ENCODE peak calls at places on chromosomes 13 and 19, in four cellular contexts. L is neural progenitor cell, U is AG10803, W is AG04449. X is an unnamed sample.

GRCh38 chr19:7744871-7745270 is 2.5 kb downstream of the CD209 start:
- DNase-seq in L (no peak), U (no peak), W (no peak), X (no peak)

GRCh38 chr19:18294467-18294864 is 13.0 kb upstream of the JUND start:
- DNase-seq in U (no peak), W (no peak), L (peak), X (no peak)

GRCh38 chr19:38039966-38040365 is 133.0 kb downstream of the SIPA1L3 start:
- DNase-seq in U (peak), L (no peak), W (peak), X (no peak)

GRCh38 chr13:113854238-113855011 is 9.5 kb downstream of the GAS6 start:
- DNase-seq in W (no peak), U (peak), L (no peak), X (no peak)

GRCh38 chr19:49489601-49490167 is 2.3 kb downstream of the RPL13A start:
- DNase-seq in L (peak), U (no peak), W (no peak), X (no peak)

GRCh38 chr13:44575741-44576395 is at the start of gene TSC22D1:
- DNase-seq in L (peak), W (no peak), U (peak), X (no peak)

GRCh38 chr19:13082192-13083007 is 20.3 kb downstream of the LYL1 start:
- DNase-seq in U (peak), W (no peak), L (peak), X (no peak)

GRCh38 chr13:89380101-89380500 is 1708.9 kb downstream of the SLITRK5 start:
- DNase-seq in L (no peak), U (no peak), W (no peak), X (no peak)

GRCh38 chr13:40681341-40682051 is 15.1 kb upstream of the FOXO1 start:
- DNase-seq in U (no peak), W (no peak), L (no peak), X (no peak)

GRCh38 chr13:32036131-32036695 is 4.6 kb downstream of the FRY start:
- DNase-seq in W (no peak), L (no peak), U (no peak), X (no peak)

GRCh38 chr19:38375748-38376147 is 1.4 kb downstream of the PSMD8 start:
- DNase-seq in U (peak), W (no peak), L (peak), X (no peak)

GRCh38 chr19:51448011-51448744 is 10.1 kb downstream of the SIGLEC8 start:
- DNase-seq in U (no peak), W (no peak), L (no peak), X (no peak)

GRCh38 chr19:35513231-35513974 is at the start of gene DMKN:
- DNase-seq in W (no peak), U (peak), L (no peak), X (no peak)

GRCh38 chr13:45879666-45880065 is 28.1 kb upstream of the SIAH3 start:
- DNase-seq in U (no peak), L (peak), W (no peak), X (no peak)

GRCh38 chr13:49814551-49815270 is 22.2 kb upstream of the KPNA3 start:
- DNase-seq in U (no peak), W (no peak), L (no peak), X (no peak)

GRCh38 chr19:28606269-28607032 is 606.5 kb downstream of the UQCRFS1 start:
- DNase-seq in L (no peak), W (no peak), U (no peak), X (no peak)

GRCh38 chr19:45676851-45677263 is 8.8 kb downstream of the GIPR start:
- DNase-seq in W (no peak), L (no peak), U (no peak), X (no peak)

GRCh38 chr19:39347332-39348227 is 5.4 kb downstream of the SAMD4B start:
- DNase-seq in U (no peak), L (no peak), W (no peak), X (no peak)

GRCh38 chr13:83881917-83882625 is at the start of gene SLITRK1:
- DNase-seq in L (peak), W (no peak), U (peak), X (no peak)

GRCh38 chr19:18135712-18136584 is 17.0 kb upstream of the PIK3R2 start:
- DNase-seq in L (no peak), U (no peak), W (no peak), X (no peak)

GRCh38 chr13:81738364-81738763 is 1397.4 kb upstream of the SPRY2 start:
- DNase-seq in W (no peak), U (no peak), L (no peak), X (no peak)

GRCh38 chr13:29758591-29759114 is 91.8 kb downstream of the UBL3 start:
- DNase-seq in L (no peak), W (no peak), U (no peak), X (peak)

GRCh38 chr13:35712907-35713685 is 236.6 kb upstream of the MAB21L1 start:
- DNase-seq in W (peak), L (no peak), U (peak), X (no peak)
- H3K4me3 ChIP-seq in W (no peak), L (no peak), U (no peak), X (no peak)

GRCh38 chr19:22427587-22428298 is 5.6 kb upstream of the ZNF98 start:
- DNase-seq in W (no peak), U (no peak), L (no peak), X (no peak)
- TF ChIP-seq CTCF in W (no peak), U (no peak), L (no peak), X (no peak)

DNA sequence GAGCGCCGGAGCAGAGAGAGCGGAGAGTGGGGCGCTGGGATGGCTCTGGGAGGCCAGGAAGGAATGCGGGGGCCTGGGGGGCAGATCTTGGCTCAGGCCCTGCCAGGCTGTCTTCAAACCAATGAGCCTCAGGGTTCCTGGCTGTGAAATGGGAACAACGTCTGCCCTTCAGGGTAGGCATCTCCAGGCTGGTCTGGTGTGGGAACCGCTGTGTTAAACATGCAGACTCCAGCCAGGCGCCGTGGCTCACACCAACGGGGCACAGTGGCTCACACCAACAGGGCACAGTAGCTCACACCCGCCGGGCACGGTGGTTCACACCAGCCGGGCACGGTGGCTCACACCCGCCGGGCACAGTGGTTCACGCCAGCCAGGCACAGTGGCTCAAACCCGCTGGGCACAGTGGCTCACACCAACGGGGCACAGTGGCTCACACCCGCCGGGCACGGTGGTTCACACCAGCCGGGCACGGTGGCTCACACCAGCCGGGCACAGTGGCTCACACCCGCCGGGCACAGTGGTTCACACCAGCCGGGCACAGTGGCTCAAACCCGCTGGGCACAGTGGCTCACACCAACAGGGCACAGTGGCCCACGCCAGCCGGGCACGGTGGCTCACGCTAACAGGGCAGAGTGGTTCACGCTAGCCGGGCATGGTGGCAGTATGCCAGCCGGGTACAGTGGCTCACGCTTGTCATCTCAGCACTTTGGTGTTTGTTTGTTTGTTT is 40.1 kb downstream of the EFNA2 start:
- DNase-seq in L (no peak), U (no peak), W (no peak), X (no peak)
- H3K4me3 ChIP-seq in L (no peak), U (peak), W (peak), X (no peak)

DNA sequence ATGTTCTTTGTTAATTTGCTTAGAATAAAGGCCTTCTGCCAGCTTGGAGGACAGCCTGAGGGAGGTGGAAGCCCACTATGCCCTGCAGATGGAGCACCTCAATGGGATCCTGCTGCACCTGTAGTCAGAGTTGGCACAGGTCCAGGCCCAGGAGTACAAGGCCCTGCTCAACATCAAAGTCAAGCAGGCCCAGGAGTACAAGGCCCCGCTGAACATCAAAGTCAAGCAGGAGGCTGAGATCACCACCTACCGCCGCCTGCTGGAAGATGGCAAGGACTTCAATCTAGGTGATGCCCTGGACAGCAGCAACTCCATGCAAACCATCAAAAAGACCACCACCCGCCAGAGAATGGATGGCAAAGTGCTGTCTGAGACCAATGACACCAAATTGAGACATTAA is 41.7 kb downstream of the ZNF85 start:
- DNase-seq in W (no peak), L (no peak), U (no peak), X (no peak)
- TF ChIP-seq CTCF in W (no peak), L (peak), U (no peak), X (no peak)

DNA sequence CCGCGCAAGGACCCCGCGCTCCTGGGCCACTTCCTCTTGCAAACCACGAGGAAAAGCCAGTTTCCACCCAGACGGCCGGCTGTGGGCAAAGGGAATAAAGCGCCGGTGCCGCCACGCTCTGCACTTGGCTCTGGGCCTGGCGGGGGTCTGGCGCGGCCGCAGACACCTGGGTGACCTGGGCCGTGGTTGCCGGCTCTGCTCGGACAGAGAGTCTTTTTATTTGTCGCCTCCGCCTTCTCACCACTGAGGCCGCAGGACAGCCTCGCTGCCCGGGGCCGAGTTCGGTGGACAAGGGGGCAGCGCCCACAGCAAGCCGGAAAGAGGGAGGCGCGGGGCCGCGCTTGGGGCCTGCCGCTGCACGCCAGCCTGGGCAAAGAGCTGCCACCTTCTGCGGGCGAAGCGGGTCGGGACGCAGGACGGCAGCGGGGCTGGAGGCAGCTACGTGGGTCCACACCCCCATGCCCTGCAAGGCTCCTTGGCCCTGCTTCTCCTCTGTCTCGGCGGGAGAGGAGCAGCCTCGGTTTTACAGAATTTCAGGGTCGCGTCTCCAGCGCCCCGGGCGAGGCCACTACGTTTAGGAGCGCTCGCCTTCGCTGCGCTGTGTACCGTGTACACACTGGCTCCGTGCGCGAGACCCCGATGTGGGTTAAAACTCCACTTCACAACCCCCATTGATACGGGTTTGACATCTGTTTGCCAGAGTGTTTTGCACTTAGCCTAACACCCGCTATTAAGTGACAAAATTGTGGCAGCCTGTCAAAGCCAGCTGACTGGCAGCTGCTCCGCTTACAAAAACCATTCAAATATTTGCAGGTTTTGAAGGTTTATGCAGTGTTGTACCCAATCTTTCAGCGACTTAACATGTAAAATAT is 13.0 kb upstream of the SOX1 start:
- DNase-seq in W (no peak), L (peak), U (no peak), X (no peak)
- H3K4me3 ChIP-seq in W (no peak), L (peak), U (no peak), X (no peak)

GRCh38 chr19:43624933-43625332 is 5.5 kb upstream of the ZNF428 start:
- DNase-seq in U (no peak), L (peak), W (no peak), X (peak)
- TF ChIP-seq CTCF in U (no peak), L (peak), W (no peak), X (peak)

DNA sequence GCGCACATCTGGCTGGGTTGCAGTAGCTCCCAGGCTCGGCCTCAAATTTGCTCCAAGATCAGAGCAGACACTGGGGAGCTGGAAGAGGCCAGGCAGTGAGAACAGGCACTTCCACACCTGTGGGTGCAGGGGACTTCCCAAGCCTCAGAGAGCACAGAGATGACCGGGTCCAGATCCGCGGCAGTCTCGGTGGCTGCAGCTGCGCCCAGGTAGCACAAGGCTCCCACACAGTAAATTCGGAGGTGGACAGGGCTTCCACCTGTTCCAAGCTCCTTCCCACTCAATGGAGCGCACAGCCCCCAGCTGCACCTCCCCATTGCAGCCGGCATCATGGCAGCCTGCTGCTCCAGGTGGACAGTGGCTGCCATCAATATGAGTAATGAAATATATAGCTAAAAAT is 1417.4 kb upstream of the SLC10A2 start:
- DNase-seq in U (no peak), W (no peak), L (no peak), X (no peak)
- H3K4me3 ChIP-seq in U (no peak), W (no peak), L (no peak), X (no peak)

DNA sequence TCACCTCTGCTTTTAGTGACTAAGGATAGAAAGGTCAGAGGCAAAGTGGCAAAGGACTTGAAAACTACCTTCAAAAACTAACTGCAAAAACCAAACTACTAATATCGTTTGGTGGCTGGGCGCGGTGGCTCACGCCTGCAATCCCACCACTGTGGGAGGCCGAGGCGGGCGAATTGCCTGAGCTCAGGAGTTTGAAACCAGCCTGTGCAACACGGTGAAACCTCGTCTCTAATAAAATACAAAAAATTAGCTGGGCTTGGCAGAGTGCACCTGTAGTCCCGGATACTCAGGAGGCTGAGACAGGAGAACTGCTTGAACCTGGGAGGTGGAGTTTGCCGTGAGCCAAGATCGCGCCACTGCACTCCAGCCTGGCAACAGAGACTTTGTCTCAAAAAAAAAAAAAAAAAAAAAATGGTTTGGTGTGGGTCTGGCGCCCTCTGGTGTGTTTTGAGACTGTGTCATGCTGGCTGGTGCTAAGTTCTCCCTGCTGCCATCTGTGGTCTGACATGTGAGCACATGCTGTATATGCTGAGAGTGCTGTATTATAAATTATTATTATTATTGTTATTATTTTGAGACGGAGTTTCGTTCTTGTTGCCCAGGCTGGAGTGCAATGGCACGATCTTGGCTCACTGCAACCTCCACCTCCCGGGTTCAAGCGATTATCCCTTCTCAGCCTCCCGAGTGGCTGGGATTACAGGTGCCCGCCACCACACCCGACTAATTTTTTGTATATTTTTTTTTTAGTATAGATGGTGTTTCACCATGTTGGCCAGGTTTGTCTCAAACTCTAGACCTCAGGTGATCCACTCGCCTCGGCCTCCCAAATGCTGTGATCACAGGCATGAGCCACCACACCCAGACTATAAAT is 36.0 kb upstream of the RNF17 start:
- DNase-seq in U (peak), W (peak), L (peak), X (peak)
- TF ChIP-seq CTCF in U (peak), W (peak), L (peak), X (peak)